ENCODE peak calls at places on chromosome 2, in seven cellular contexts. A is kidney, L is NB4, U is MCF 10A, H is fibroblast of mammary gland, X is brain microvascular endothelial cell, I is mammary epithelial cell. K is an unnamed sample.

GRCh38 chr2:201357216-201357615 is at the start of gene FLACC1:
- DNase-seq in A (no peak), L (peak), U (peak), H (peak), X (peak), I (peak), K (no peak)

GRCh38 chr2:157746234-157746950 is 117.7 kb upstream of the ACVR1C start:
- DNase-seq in A (no peak), L (no peak), U (no peak), H (peak), X (peak), I (no peak), K (no peak)

GRCh38 chr2:98453531-98453930 is 8.9 kb downstream of the INPP4A start:
- DNase-seq in A (no peak), L (no peak), U (no peak), H (no peak), X (no peak), I (no peak), K (no peak)

GRCh38 chr2:42138163-42139016 is 30.8 kb upstream of the EML4 start:
- DNase-seq in A (no peak), L (no peak), U (peak), H (peak), X (peak), I (peak), K (no peak)

GRCh38 chr2:145161656-145162055 is 641.7 kb upstream of the ZEB2 start:
- DNase-seq in A (no peak), L (no peak), U (no peak), H (no peak), X (no peak), I (no peak), K (no peak)

GRCh38 chr2:176138526-176139169 is 9.1 kb downstream of the HOXD8 start:
- DNase-seq in A (peak), L (no peak), U (no peak), H (peak), X (no peak), I (no peak), K (no peak)

GRCh38 chr2:208320686-208321085 is 54.6 kb downstream of the PIKFYVE start:
- DNase-seq in A (no peak), L (peak), U (no peak), H (peak), X (peak), I (no peak), K (no peak)

GRCh38 chr2:19868705-19869550 is 32.9 kb downstream of the TTC32 start:
- DNase-seq in A (peak), L (peak), U (no peak), H (peak), X (no peak), I (no peak), K (no peak)

GRCh38 chr2:21415234-21415633 is 291.5 kb downstream of the TDRD15 start:
- DNase-seq in A (no peak), L (peak), U (peak), H (no peak), X (no peak), I (no peak), K (no peak)

GRCh38 chr2:134771313-134771801 is 52.6 kb upstream of the TMEM163 start:
- DNase-seq in A (no peak), L (no peak), U (no peak), H (no peak), X (no peak), I (no peak), K (no peak)

GRCh38 chr2:86336350-86337234 is 834 bp downstream of the REEP1 start:
- DNase-seq in A (no peak), L (no peak), U (no peak), H (no peak), X (no peak), I (no peak), K (no peak)

GRCh38 chr2:103788875-103789715 is 1027.3 kb downstream of the TMEM182 start:
- DNase-seq in A (peak), L (no peak), U (peak), H (peak), X (no peak), I (no peak), K (no peak)

GRCh38 chr2:186426153-186427016 is 59.7 kb upstream of the ZC3H15 start:
- DNase-seq in A (no peak), L (no peak), U (no peak), H (no peak), X (no peak), I (peak), K (no peak)

GRCh38 chr2:240796543-240797499 is 23.2 kb downstream of the KIF1A start:
- DNase-seq in A (peak), L (no peak), U (no peak), H (no peak), X (no peak), I (no peak), K (no peak)

GRCh38 chr2:20542761-20543578 is 96.1 kb downstream of the RHOB start:
- DNase-seq in A (no peak), L (no peak), U (peak), H (peak), X (no peak), I (no peak), K (no peak)

GRCh38 chr2:110732422-110733413 is at the start of gene ACOXL:
- DNase-seq in A (peak), L (no peak), U (no peak), H (no peak), X (no peak), I (peak), K (no peak)

GRCh38 chr2:26533661-26534060 is 55.7 kb upstream of the OTOF start:
- DNase-seq in A (peak), L (no peak), U (no peak), H (no peak), X (no peak), I (no peak), K (no peak)

GRCh38 chr2:240140511-240140910 is at the start of gene OTOS:
- DNase-seq in A (peak), L (no peak), U (no peak), H (no peak), X (no peak), I (no peak), K (no peak)

GRCh38 chr2:73920577-73921545 is 5.8 kb upstream of the DGUOK start:
- DNase-seq in A (no peak), L (peak), U (peak), H (no peak), X (no peak), I (no peak), K (peak)

GRCh38 chr2:196239622-196240587 is 68.5 kb upstream of the STK17B start:
- DNase-seq in A (peak), L (peak), U (peak), H (peak), X (peak), I (peak), K (no peak)

GRCh38 chr2:88691339-88692183 is at the start of gene RPIA:
- DNase-seq in A (peak), L (peak), U (peak), H (peak), X (peak), I (peak), K (peak)

GRCh38 chr2:52335727-52336126 is 1303.8 kb upstream of the NRXN1 start:
- DNase-seq in A (no peak), L (no peak), U (peak), H (no peak), X (no peak), I (no peak), K (no peak)

GRCh38 chr2:207487650-207488315 is 42.0 kb upstream of the CREB1 start:
- DNase-seq in A (no peak), L (no peak), U (peak), H (peak), X (peak), I (peak), K (no peak)

GRCh38 chr2:25587361-25587760 is 86.0 kb downstream of the DTNB start:
- DNase-seq in A (no peak), L (peak), U (peak), H (peak), X (peak), I (peak), K (no peak)

GRCh38 chr2:118845005-118845842 is 2.2 kb downstream of the EN1 start:
- DNase-seq in A (peak), L (no peak), U (no peak), H (no peak), X (no peak), I (no peak), K (no peak)

GRCh38 chr2:239967244-239968036 is 57.7 kb downstream of the NDUFA10 start:
- DNase-seq in A (no peak), L (no peak), U (no peak), H (no peak), X (no peak), I (no peak), K (no peak)

GRCh38 chr2:11995381-11995947 is 249.0 kb downstream of the LPIN1 start:
- DNase-seq in A (no peak), L (no peak), U (no peak), H (peak), X (no peak), I (no peak), K (no peak)

GRCh38 chr2:45303417-45304202 is 294.4 kb upstream of the SIX2 start:
- DNase-seq in A (no peak), L (no peak), U (no peak), H (no peak), X (no peak), I (no peak), K (no peak)

GRCh38 chr2:23418490-23418911 is 33.5 kb downstream of the KLHL29 start:
- DNase-seq in A (no peak), L (no peak), U (peak), H (peak), X (peak), I (peak), K (no peak)

GRCh38 chr2:7191927-7192326 is 274.7 kb downstream of the RNF144A start:
- DNase-seq in A (no peak), L (no peak), U (peak), H (peak), X (peak), I (peak), K (no peak)

GRCh38 chr2:100059638-100060037 is 82.8 kb downstream of the AFF3 start:
- DNase-seq in A (no peak), L (no peak), U (no peak), H (no peak), X (no peak), I (no peak), K (no peak)

GRCh38 chr2:209876211-209876610 is 104.6 kb downstream of the UNC80 start:
- DNase-seq in A (no peak), L (no peak), U (no peak), H (no peak), X (no peak), I (peak), K (no peak)

GRCh38 chr2:38184964-38185603 is 109.1 kb upstream of the CYP1B1 start:
- DNase-seq in A (no peak), L (no peak), U (peak), H (peak), X (no peak), I (peak), K (no peak)

GRCh38 chr2:70643715-70644114 is 90.1 kb upstream of the TGFA start:
- DNase-seq in A (no peak), L (peak), U (peak), H (peak), X (no peak), I (peak), K (no peak)

GRCh38 chr2:31253344-31254155 is 19.6 kb downstream of the EHD3 start:
- DNase-seq in A (no peak), L (no peak), U (peak), H (no peak), X (no peak), I (peak), K (no peak)

GRCh38 chr2:42141687-42142475 is 27.3 kb upstream of the EML4 start:
- DNase-seq in A (peak), L (peak), U (peak), H (peak), X (peak), I (peak), K (no peak)

DNA sequence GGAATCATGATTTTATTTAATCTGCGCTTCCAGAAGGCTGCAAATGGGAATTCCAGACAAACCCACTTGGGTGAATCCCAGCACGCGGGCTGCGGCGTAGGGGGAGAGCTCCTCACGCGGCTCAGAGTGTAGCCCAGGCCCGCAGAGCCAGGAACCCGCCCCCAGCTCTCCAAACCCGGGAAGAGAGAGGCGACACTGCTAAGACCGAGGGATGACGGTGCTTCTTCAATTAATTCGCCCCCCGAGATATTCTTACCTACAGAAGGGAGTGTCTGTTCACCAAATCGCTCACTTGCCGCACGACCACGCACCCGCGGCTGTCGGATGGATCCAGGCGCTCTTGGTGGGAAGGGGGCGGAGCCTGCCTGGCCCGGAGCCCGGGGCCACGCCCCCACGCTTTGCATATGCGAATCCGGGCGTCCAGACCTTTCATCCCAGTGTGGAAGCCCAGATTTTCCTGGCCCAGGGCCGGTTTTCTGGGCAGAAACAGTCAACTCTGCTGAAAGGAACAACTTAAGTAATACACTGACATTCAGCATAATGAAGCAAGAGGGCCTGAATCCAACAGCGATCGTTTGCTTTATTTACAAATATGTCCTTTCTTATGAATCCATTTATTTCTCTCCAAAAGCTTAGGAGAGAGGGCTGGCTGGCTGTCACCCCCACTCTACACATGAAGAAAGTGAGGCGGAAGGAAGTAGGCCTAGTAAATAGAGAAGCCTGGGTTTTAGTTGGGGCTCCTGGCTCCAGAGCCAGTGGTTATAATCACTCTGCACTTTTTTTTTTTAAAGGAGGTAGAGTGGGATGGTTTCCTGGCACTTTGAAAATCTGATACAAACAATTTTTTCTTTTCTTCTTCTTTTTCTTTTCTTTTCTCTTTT is at the start of gene SLC19A3:
- DNase-seq in A (peak), L (no peak), U (peak), H (peak), X (peak), I (peak), K (peak)
- TF ChIP-seq CTCF in A (no peak), L (no peak), U (no peak), H (no peak), X (no peak), I (no peak), K (no peak)

DNA sequence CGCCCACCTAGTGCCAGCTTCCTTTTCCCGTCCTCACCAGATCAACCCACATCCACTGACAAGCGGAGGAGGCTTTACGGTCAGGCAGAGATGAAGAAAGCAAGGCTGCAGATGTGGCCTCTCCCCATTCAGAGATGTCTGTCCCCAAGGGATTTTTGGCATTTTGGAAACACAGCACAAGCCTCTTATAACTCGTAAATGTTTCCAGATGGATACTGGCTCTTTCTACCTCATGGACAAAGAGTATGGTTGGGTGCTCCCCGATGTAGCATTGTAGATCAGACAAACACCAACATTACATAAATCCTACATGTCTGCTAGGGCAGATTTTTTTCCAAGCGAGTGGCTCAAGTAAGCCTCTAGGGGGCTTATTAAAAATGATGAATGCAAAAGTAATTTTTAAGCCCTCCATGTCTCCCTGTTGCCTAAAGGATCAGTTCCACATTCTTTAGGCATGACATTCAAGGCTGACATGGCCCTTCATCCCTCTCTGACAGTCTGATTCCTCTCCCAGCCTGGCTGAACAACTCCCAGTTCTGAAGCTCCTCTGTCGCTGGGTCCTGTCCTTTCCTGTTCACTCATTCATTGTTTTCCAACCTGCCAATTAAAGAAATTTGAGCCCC is 11.7 kb downstream of the VIT start:
- DNase-seq in A (no peak), L (peak), U (no peak), H (peak), X (peak), I (no peak), K (no peak)
- TF ChIP-seq CTCF in A (no peak), L (no peak), U (no peak), H (peak), X (peak), I (no peak), K (peak)

DNA sequence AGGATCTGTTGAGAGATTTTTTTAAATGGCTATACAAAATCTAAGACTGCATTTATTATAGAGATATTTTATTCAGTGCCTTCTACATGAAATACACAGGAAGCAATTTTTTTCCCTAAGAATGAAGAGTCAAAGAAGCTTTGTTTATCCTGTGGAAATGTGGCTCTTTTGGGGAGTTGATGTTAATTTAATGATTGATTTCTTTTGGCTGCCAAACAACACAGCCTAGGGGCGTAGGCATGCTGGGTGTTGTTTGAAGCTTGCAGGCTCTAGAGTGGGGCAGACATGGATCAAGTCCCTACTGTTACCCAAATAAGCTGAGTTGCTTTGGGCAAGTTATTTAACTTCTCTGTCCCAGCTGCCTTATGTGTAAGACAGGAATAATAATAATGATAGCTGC is 21.1 kb upstream of the PLEK start:
- DNase-seq in A (no peak), L (no peak), U (peak), H (no peak), X (no peak), I (peak), K (no peak)
- TF ChIP-seq CTCF in A (no peak), L (no peak), U (no peak), H (no peak), X (no peak), I (no peak), K (no peak)

GRCh38 chr2:171541202-171541884 is 19.1 kb downstream of the CYBRD1 start:
- DNase-seq in A (no peak), L (peak), U (peak), H (no peak), X (no peak), I (no peak), K (no peak)
- TF ChIP-seq CTCF in A (no peak), L (peak), U (peak), H (peak), X (peak), I (peak), K (no peak)

GRCh38 chr2:10879624-10880585 is 31.8 kb upstream of the KCNF1 start:
- DNase-seq in A (no peak), L (no peak), U (no peak), H (no peak), X (no peak), I (no peak), K (no peak)
- TF ChIP-seq CTCF in A (no peak), L (peak), U (no peak), H (no peak), X (peak), I (no peak), K (no peak)

DNA sequence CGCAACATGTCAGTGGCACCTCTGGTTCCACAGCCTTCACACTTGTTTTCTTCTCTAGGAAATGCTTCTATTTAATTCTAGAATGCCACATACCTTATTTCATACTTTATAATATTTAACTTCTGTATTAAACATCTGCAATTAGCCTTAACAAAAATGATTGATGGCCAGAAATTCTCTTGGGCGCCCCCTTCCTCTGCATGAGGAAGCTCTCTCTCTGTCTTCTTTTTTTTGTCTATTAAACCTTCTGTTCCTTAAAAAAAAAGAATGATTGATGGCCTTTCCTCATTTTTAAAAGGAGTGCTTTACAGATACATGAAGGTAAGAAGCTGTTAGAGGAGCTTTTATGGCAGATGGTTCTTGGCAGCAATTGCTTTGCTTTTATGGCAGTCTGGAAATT is 526.8 kb downstream of the SLC4A3 start:
- DNase-seq in A (no peak), L (no peak), U (no peak), H (no peak), X (no peak), I (no peak), K (no peak)
- TF ChIP-seq CTCF in A (no peak), L (peak), U (peak), H (peak), X (peak), I (peak), K (no peak)